ENCODE peak calls at places on chromosomes 5 and 9, in six cellular contexts. E, I, L, D, O and Y are unnamed samples. For H3K4me1, the result is how much of the 10 kb centered on the place peaks cover.

GRCh38 chr5:4874097-4874496 is 266.0 kb upstream of the ADAMTS16 start:
- DNase-seq in O (no peak), E (no peak), I (no peak), L (no peak), D (no peak), Y (no peak)

GRCh38 chr5:146103594-146103993 is 1.8 kb downstream of the PLAC8L1 start:
- DNase-seq in O (no peak), D (no peak), L (no peak), I (peak), E (no peak), Y (no peak)

GRCh38 chr9:79768199-79768598 is 196.4 kb downstream of the TLE4 start:
- DNase-seq in I (peak), O (no peak), L (no peak), E (no peak), D (no peak), Y (peak)

GRCh38 chr5:176407456-176408244 is 8.7 kb downstream of the CLTB start:
- DNase-seq in O (no peak), D (no peak), L (peak), I (no peak), E (no peak), Y (no peak)

GRCh38 chr5:173663810-173664526 is 47.5 kb upstream of the BOD1 start:
- DNase-seq in I (no peak), L (no peak), O (no peak), D (no peak), E (peak), Y (no peak)

GRCh38 chr5:111422245-111422644 is 90.1 kb downstream of the STARD4 start:
- DNase-seq in D (no peak), I (no peak), E (no peak), L (no peak), O (no peak), Y (no peak)

GRCh38 chr5:116272281-116272941 is 187.6 kb downstream of the COMMD10 start:
- DNase-seq in I (peak), D (no peak), E (no peak), O (peak), L (no peak), Y (no peak)

GRCh38 chr5:113005454-113005853 is 28.9 kb downstream of the DCP2 start:
- DNase-seq in I (peak), D (no peak), E (no peak), L (no peak), O (no peak), Y (no peak)

GRCh38 chr5:77306531-77306930 is 96.1 kb downstream of the PDE8B start:
- DNase-seq in I (no peak), E (no peak), O (no peak), L (no peak), D (no peak), Y (no peak)

GRCh38 chr5:152861231-152861630 is 456.2 kb upstream of the NMUR2 start:
- DNase-seq in L (no peak), I (no peak), D (no peak), E (no peak), O (no peak), Y (no peak)

GRCh38 chr5:139600336-139600949 is 39.3 kb downstream of the UBE2D2 start:
- DNase-seq in E (no peak), D (no peak), O (no peak), I (peak), L (no peak), Y (peak)

GRCh38 chr5:179612577-179613459 is 10.7 kb downstream of the HNRNPH1 start:
- DNase-seq in I (no peak), E (no peak), L (peak), D (no peak), O (no peak), Y (no peak)

GRCh38 chr9:7071916-7072315 is 314.1 kb downstream of the KDM4C start:
- DNase-seq in E (no peak), O (no peak), D (no peak), I (no peak), L (no peak), Y (no peak)

GRCh38 chr9:106691629-106692028 is 171.3 kb upstream of the ZNF462 start:
- DNase-seq in D (no peak), O (no peak), E (no peak), I (no peak), L (no peak), Y (no peak)

GRCh38 chr5:94802450-94802849 is 184.0 kb downstream of the SLF1 start:
- DNase-seq in L (no peak), O (peak), E (no peak), I (peak), D (no peak), Y (no peak)

GRCh38 chr5:180910735-180911134 is 11.8 kb downstream of the BTNL8 start:
- DNase-seq in D (no peak), L (no peak), I (no peak), E (no peak), O (no peak), Y (no peak)

GRCh38 chr5:60259730-60260129 is 366.2 kb upstream of the PDE4D start:
- DNase-seq in O (no peak), E (no peak), I (no peak), L (no peak), D (no peak), Y (no peak)

GRCh38 chr9:29456940-29457339 is 1883.7 kb upstream of the C9orf72 start:
- DNase-seq in L (no peak), D (no peak), E (no peak), I (peak), O (no peak), Y (no peak)

GRCh38 chr5:63820557-63820956 is 141.7 kb downstream of the HTR1A start:
- DNase-seq in D (no peak), E (no peak), L (no peak), O (no peak), I (no peak), Y (no peak)

GRCh38 chr5:109921735-109922395 is 232.1 kb downstream of the MAN2A1 start:
- DNase-seq in D (no peak), L (no peak), O (no peak), I (no peak), E (no peak), Y (no peak)

GRCh38 chr5:67253911-67254310 is 57.3 kb upstream of the CD180 start:
- DNase-seq in E (no peak), I (no peak), L (no peak), D (no peak), O (no peak), Y (no peak)

GRCh38 chr9:109315889-109316640 is 4.8 kb downstream of the EPB41L4B start:
- DNase-seq in I (peak), D (peak), E (peak), O (peak), L (peak), Y (no peak)

GRCh38 chr5:1876708-1877433 is 5.9 kb downstream of the IRX4 start:
- DNase-seq in L (no peak), I (no peak), O (peak), D (no peak), E (no peak), Y (no peak)

GRCh38 chr9:89436963-89437625 is 60.8 kb downstream of the SEMA4D start:
- DNase-seq in D (peak), E (peak), O (no peak), I (no peak), L (no peak), Y (no peak)

GRCh38 chr5:134552301-134552700 is 26.8 kb downstream of the JADE2 start:
- DNase-seq in L (peak), D (no peak), O (no peak), E (no peak), I (peak), Y (peak)

GRCh38 chr5:178338750-178339144 is 106.1 kb upstream of the PHYKPL start:
- DNase-seq in I (no peak), O (no peak), L (no peak), E (no peak), D (no peak), Y (no peak)

GRCh38 chr9:17116400-17116837 is 18.4 kb upstream of the CNTLN start:
- DNase-seq in O (peak), D (no peak), I (peak), E (no peak), L (no peak), Y (no peak)

GRCh38 chr5:141753143-141753970 is 71.3 kb upstream of the ARAP3 start:
- DNase-seq in D (no peak), I (no peak), E (no peak), L (no peak), O (peak), Y (no peak)

GRCh38 chr5:110880413-110880812 is 141.6 kb downstream of the SLC25A46 start:
- DNase-seq in I (peak), E (peak), L (peak), D (no peak), O (no peak), Y (no peak)

GRCh38 chr9:78601957-78602565 is 305.1 kb downstream of the PSAT1 start:
- DNase-seq in E (no peak), D (no peak), I (peak), L (no peak), O (peak), Y (peak)

GRCh38 chr5:55154893-55155292 is 5.1 kb upstream of the GPX8 start:
- DNase-seq in D (no peak), I (peak), O (no peak), L (no peak), E (no peak), Y (peak)

GRCh38 chr5:42807722-42808447 is 3.8 kb downstream of the SELENOP start:
- DNase-seq in O (peak), D (no peak), I (no peak), L (no peak), E (no peak), Y (no peak)

GRCh38 chr5:52818360-52818759 is 30.6 kb downstream of the ITGA1 start:
- DNase-seq in O (peak), E (no peak), D (no peak), L (no peak), I (no peak), Y (no peak)

GRCh38 chr9:92911496-92912475 is 33.9 kb upstream of the ZNF484 start:
- DNase-seq in D (peak), L (no peak), E (no peak), O (no peak), I (peak), Y (peak)

GRCh38 chr9:7237473-7238243 is 479.9 kb downstream of the KDM4C start:
- DNase-seq in D (no peak), O (no peak), E (no peak), I (peak), L (no peak), Y (no peak)

GRCh38 chr5:160434022-160434531 is 12.4 kb downstream of the PTTG1 start:
- DNase-seq in O (peak), D (no peak), I (no peak), L (no peak), E (no peak), Y (no peak)

GRCh38 chr9:8262625-8263622 is 463.3 kb upstream of the DMAC1 start:
- DNase-seq in D (no peak), E (no peak), I (peak), L (no peak), O (peak), Y (no peak)

GRCh38 chr5:150329881-150330876 is 27.3 kb upstream of the TCOF1 start:
- DNase-seq in D (no peak), O (no peak), E (no peak), L (no peak), I (no peak), Y (no peak)

GRCh38 chr5:1330847-1331831 is 13.8 kb downstream of the CLPTM1L start:
- DNase-seq in L (peak), D (peak), I (no peak), E (no peak), O (no peak), Y (no peak)

GRCh38 chr9:5817776-5818336 is 15.1 kb downstream of the ERMP1 start:
- DNase-seq in L (no peak), E (no peak), D (no peak), I (peak), O (no peak), Y (no peak)

GRCh38 chr9:5820425-5820824 is 12.5 kb downstream of the ERMP1 start:
- DNase-seq in L (no peak), I (no peak), D (no peak), E (no peak), O (no peak), Y (no peak)

GRCh38 chr9:5813837-5814236 is 19.1 kb downstream of the ERMP1 start:
- DNase-seq in L (no peak), I (no peak), E (no peak), D (no peak), O (no peak), Y (no peak)

GRCh38 chr9:5818424-5819142 is 14.3 kb downstream of the ERMP1 start:
- DNase-seq in D (no peak), L (no peak), E (no peak), O (no peak), I (no peak), Y (no peak)

DNA sequence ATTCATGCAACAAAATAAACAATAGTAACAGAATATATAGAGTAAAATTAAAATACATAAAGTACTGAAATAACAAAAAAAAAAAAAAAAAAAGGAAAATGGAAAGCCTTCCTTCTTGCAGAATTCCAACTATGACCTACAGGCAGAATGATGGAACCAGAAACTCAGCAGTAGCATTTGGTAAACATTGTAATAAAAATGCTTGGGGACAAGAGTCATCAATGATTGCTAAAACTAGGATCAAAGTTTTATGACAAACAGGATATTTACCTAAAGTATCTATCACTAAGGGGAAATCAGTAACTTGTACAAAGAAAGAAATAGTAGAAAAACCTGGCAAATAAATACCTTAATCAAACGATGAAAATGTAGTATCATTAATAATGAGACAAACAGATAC is 17.5 kb downstream of the ERMP1 start:
- DNase-seq in L (no peak), O (no peak), D (no peak), I (no peak), E (no peak), Y (no peak)
- H3K27ac ChIP-seq in L (no peak), O (no peak), D (no peak), I (no peak), E (no peak), Y (no peak)

GRCh38 chr5:73318308-73318719 is 130.3 kb downstream of the FOXD1 start:
- DNase-seq in D (no peak), L (no peak), E (no peak), O (no peak), I (peak), Y (no peak)
- H3K4me1 ChIP-seq in D (under half), L (under half), E (under half), O (under half), I (under half), Y (under half)

GRCh38 chr5:127290946-127291763 is 559 bp downstream of the MEGF10 start:
- DNase-seq in I (peak), E (no peak), O (peak), L (no peak), D (peak), Y (no peak)
- H3K27ac ChIP-seq in I (no peak), E (no peak), O (peak), L (no peak), D (no peak), Y (no peak)

GRCh38 chr5:125411163-125412050 is 665.0 kb upstream of the ZNF608 start:
- DNase-seq in E (peak), L (no peak), I (peak), D (peak), O (peak), Y (peak)

GRCh38 chr5:125409101-125409495 is 662.7 kb upstream of the ZNF608 start:
- DNase-seq in I (no peak), E (no peak), O (no peak), D (peak), L (no peak), Y (peak)

GRCh38 chr5:125408582-125409069 is 662.2 kb upstream of the ZNF608 start:
- DNase-seq in I (peak), O (no peak), L (no peak), D (peak), E (peak), Y (peak)

GRCh38 chr5:125410501-125411162 is 664.2 kb upstream of the ZNF608 start:
- DNase-seq in L (no peak), O (no peak), E (no peak), I (peak), D (no peak), Y (no peak)

DNA sequence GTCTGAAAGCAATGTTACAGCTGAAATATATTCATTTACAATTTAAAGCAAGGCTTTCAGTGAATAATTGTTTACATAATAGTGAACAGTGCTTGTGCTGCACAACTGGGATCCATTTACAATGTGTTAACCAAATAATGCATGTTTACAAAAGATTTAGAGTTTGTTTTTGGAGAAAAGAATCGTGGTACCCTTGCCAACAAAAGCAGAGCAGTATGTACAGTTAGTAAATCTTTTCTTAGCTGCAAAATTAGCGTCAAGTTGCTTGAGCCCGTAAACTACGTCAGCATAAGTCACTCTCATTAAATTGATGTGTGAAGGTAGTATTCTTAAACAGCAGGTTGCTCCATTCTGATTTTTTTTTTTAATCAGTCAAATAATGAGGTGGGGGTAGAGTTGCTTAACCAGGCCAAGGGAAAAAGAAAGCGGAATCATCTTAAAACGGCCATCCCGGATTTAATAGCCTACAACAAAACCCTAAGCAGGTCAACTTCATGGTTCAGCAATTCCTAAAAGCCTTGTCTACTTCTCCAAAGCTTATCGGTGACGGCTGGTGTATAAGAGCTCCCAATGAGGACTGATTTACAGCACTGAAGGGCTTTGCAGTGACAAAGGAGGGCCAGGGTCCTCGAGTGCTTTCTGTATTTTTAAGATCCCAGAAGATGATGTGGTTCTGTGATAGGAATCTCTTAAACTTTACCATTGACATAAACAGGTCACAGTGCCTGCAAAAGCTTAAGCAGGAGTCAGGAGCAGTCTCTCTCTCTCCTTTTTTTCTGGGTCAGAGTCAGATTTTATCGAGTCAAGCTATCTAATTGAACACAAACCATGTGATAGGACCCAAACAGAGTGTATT is 663.3 kb upstream of the ZNF608 start:
- DNase-seq in O (no peak), E (peak), L (no peak), I (peak), D (no peak), Y (no peak)
- H3K4me1 ChIP-seq in O (half or more), E (under half), L (under half), I (under half), D (half or more), Y (half or more)